ENCODE peak calls at places on chromosomes 5 and 9, in eight cellular contexts. X is bronchial epithelial cell, H is IMR-90, U is fibroblast of lung, D is right atrium auricular region, F is spleen, P is body of pancreas, L is mammary epithelial cell. K is an unnamed sample.

GRCh38 chr5:94901071-94901979 is 282.9 kb downstream of the SLF1 start:
- DNase-seq in F (no peak), U (peak; percentile 61), D (no peak), X (peak; percentile 81), L (peak; percentile 75), H (peak; percentile 22), P (no peak), K (peak; percentile 74)

GRCh38 chr5:81963544-81963943 is 8.3 kb upstream of the ATG10 start:
- DNase-seq in P (no peak), H (no peak), U (no peak), D (no peak), F (no peak), L (no peak), X (no peak), K (no peak)

GRCh38 chr5:38456657-38457056 is 99.8 kb downstream of the LIFR start:
- DNase-seq in X (peak; percentile 83), D (no peak), F (no peak), P (no peak), H (no peak), L (peak; percentile 67), U (no peak), K (no peak)

GRCh38 chr5:109837226-109837861 is 147.6 kb downstream of the MAN2A1 start:
- DNase-seq in H (no peak), P (no peak), F (no peak), L (no peak), U (peak; percentile 29), X (no peak), D (no peak), K (no peak)

GRCh38 chr5:124528838-124529237 is 217.6 kb downstream of the ZNF608 start:
- DNase-seq in U (no peak), P (no peak), D (no peak), X (no peak), L (no peak), F (no peak), H (peak; percentile 25), K (no peak)

GRCh38 chr9:27094640-27095039 is 14.4 kb upstream of the TEK start:
- DNase-seq in F (no peak), X (peak; percentile 91), L (peak; percentile 67), D (no peak), H (peak; percentile 88), U (peak; percentile 78), P (no peak), K (peak; percentile 39)

GRCh38 chr9:128203842-128204551 is 818 bp downstream of the DNM1 start:
- DNase-seq in L (peak; percentile 8), X (no peak), D (peak; percentile 68), U (peak; percentile 26), F (no peak), H (peak; percentile 47), P (peak; percentile 38), K (no peak)

GRCh38 chr9:18482371-18482770 is 8.4 kb downstream of the ADAMTSL1 start:
- DNase-seq in F (no peak), X (no peak), U (no peak), D (no peak), L (no peak), P (no peak), H (no peak), K (no peak)

GRCh38 chr9:38107405-38107804 is 38.4 kb upstream of the SHB start:
- DNase-seq in F (no peak), P (no peak), U (no peak), H (no peak), D (no peak), X (no peak), L (no peak), K (no peak)

GRCh38 chr9:99075246-99075912 is 29.5 kb upstream of the TGFBR1 start:
- DNase-seq in L (no peak), X (no peak), U (no peak), P (no peak), F (no peak), D (no peak), H (peak; percentile 60), K (no peak)

GRCh38 chr5:152290181-152290580 is 114.9 kb downstream of the NMUR2 start:
- DNase-seq in L (no peak), X (no peak), U (no peak), P (no peak), H (no peak), D (no peak), F (no peak), K (no peak)

GRCh38 chr9:115691686-115692085 is 461.9 kb upstream of the PAPPA start:
- DNase-seq in U (peak; percentile 74), P (no peak), L (peak; percentile 88), X (peak; percentile 91), H (peak; percentile 90), F (no peak), D (no peak), K (no peak)

GRCh38 chr5:56615750-56616149 is 199.6 kb upstream of the MAP3K1 start:
- DNase-seq in L (no peak), D (no peak), P (no peak), U (peak; percentile 75), F (no peak), H (peak; percentile 21), X (no peak), K (no peak)

GRCh38 chr9:137534256-137535119 is 15.7 kb downstream of the PNPLA7 start:
- DNase-seq in X (peak; percentile 49), U (peak; percentile 69), L (peak; percentile 32), H (peak; percentile 60), D (no peak), F (no peak), P (peak; percentile 78), K (peak; percentile 26)

GRCh38 chr5:171419663-171420428 is 399 bp downstream of the FGF18 start:
- DNase-seq in D (peak; percentile 57), F (peak; percentile 69), U (peak; percentile 36), P (peak; percentile 44), L (no peak), X (no peak), H (peak; percentile 29), K (no peak)

GRCh38 chr9:84711936-84712335 is 42.4 kb downstream of the NTRK2 start:
- DNase-seq in X (peak; percentile 90), L (peak; percentile 97), U (no peak), F (no peak), D (peak; percentile 70), P (peak; percentile 62), H (no peak), K (peak; percentile 70)

GRCh38 chr5:139657363-139658321 is 9.5 kb downstream of the CXXC5 start:
- DNase-seq in L (no peak), X (no peak), D (no peak), H (no peak), P (no peak), F (peak; percentile 81), U (no peak), K (no peak)

GRCh38 chr9:113712053-113712452 is 164.1 kb upstream of the ZNF618 start:
- DNase-seq in H (peak; percentile 65), U (peak; percentile 86), D (no peak), L (peak; percentile 56), X (peak; percentile 54), F (no peak), P (peak; percentile 32), K (no peak)

GRCh38 chr5:90548069-90548593 is 10.5 kb upstream of the ADGRV1 start:
- DNase-seq in F (no peak), D (no peak), U (no peak), L (no peak), X (peak; percentile 46), P (peak; percentile 87), H (no peak), K (peak; percentile 16)

GRCh38 chr9:135702002-135702721 is at the start of gene KCNT1:
- DNase-seq in U (peak; percentile 25), F (no peak), L (peak; percentile 25), H (peak; percentile 13), X (no peak), P (peak; percentile 68), D (no peak), K (no peak)

GRCh38 chr9:5354184-5354583 is 14.5 kb upstream of the RLN1 start:
- DNase-seq in F (no peak), H (no peak), U (no peak), D (no peak), P (no peak), X (no peak), L (no peak), K (no peak)

GRCh38 chr5:96080557-96080956 is 118.9 kb upstream of the ELL2 start:
- DNase-seq in X (peak; percentile 90), L (peak; percentile 85), U (peak; percentile 69), P (no peak), D (no peak), H (peak; percentile 77), F (no peak), K (no peak)

GRCh38 chr5:135880801-135881200 is 14.8 kb downstream of the IL9 start:
- DNase-seq in F (no peak), L (peak; percentile 40), H (no peak), X (peak; percentile 43), U (no peak), D (peak; percentile 30), P (no peak), K (no peak)

GRCh38 chr5:92885950-92886349 is 695.1 kb downstream of the NR2F1-AS1 start:
- DNase-seq in U (no peak), D (no peak), P (no peak), L (no peak), F (no peak), H (no peak), X (no peak), K (no peak)
- TF ChIP-seq CTCF in U (no peak), D (no peak), P (no peak), L (peak; percentile 4), F (no peak), H (no peak), X (no peak), K (no peak)

GRCh38 chr5:2509527-2509926 is 241.9 kb downstream of the IRX2 start:
- DNase-seq in P (no peak), D (peak; percentile 43), U (no peak), X (no peak), H (no peak), L (no peak), F (no peak), K (no peak)

GRCh38 chr5:2519153-2519552 is 232.3 kb downstream of the IRX2 start:
- DNase-seq in L (no peak), H (no peak), U (no peak), F (no peak), X (no peak), D (peak; percentile 48), P (no peak), K (no peak)

GRCh38 chr5:2517451-2517850 is 234.0 kb downstream of the IRX2 start:
- DNase-seq in U (no peak), L (no peak), X (no peak), H (no peak), F (no peak), P (no peak), D (peak; percentile 52), K (no peak)

GRCh38 chr5:2511131-2511530 is 240.3 kb downstream of the IRX2 start:
- DNase-seq in H (no peak), D (no peak), L (no peak), F (no peak), P (no peak), U (no peak), X (no peak), K (no peak)

GRCh38 chr5:2515180-2515809 is 236.2 kb downstream of the IRX2 start:
- DNase-seq in U (no peak), X (no peak), P (no peak), L (no peak), F (no peak), D (peak; percentile 43), H (no peak), K (no peak)
- H3K4me3 ChIP-seq in U (no peak overlapping the region), X (no peak overlapping the region), P (no peak overlapping the region), L (no peak overlapping the region), F (no peak overlapping the region), D (no peak overlapping the region), H (no peak overlapping the region), K (no peak overlapping the region)

GRCh38 chr5:55236800-55237199 is 3.4 kb upstream of the CCNO start:
- DNase-seq in P (no peak), D (no peak), H (no peak), F (no peak), L (no peak), X (no peak), U (no peak), K (no peak)
- H3K27me3 ChIP-seq in P (no peaks in the 10 kb centered on the region), D (peaks cover 16% of the 10 kb centered on the region), H (peaks cover 64% of the 10 kb centered on the region), F (peaks cover 33% of the 10 kb centered on the region), L (no peaks in the 10 kb centered on the region), X (no peaks in the 10 kb centered on the region), U (peaks cover 27% of the 10 kb centered on the region), K (peaks cover 2% of the 10 kb centered on the region)

GRCh38 chr5:59893436-59894227 is at the start of gene PDE4D:
- DNase-seq in F (peak; percentile 77), X (peak; percentile 48), H (peak; percentile 38), U (peak; percentile 55), L (peak; percentile 47), D (no peak), P (peak; percentile 74), K (peak; percentile 31)
- TF ChIP-seq CTCF in F (no peak), X (no peak), H (no peak), U (no peak), L (no peak), D (no peak), P (no peak), K (no peak)

K was measured in kidney epithelial cell.